ENCODE peak calls at places on chromosomes 6 and 20, in nine cellular contexts. X is GM23248, V is cardiac muscle cell, Q is heart left ventricle, Z is mammary epithelial cell, C is astrocyte, F is body of pancreas, K is A673, J is HCT116. Y is an unnamed sample.

GRCh38 chr6:90403489-90404381 is 107.1 kb upstream of the BACH2 start:
- DNase-seq in X (peak; percentile 15), V (peak; percentile 48), Q (no peak), Z (peak; percentile 67), C (peak; percentile 85), F (no peak), K (peak; percentile 66), J (no peak), Y (no peak)

GRCh38 chr6:106974337-106974998 is at the start of gene CD24:
- DNase-seq in X (no peak), V (peak; percentile 82), Q (no peak), Z (peak; percentile 73), C (peak; percentile 13), F (peak; percentile 92), K (no peak), J (no peak), Y (peak; percentile 39)

GRCh38 chr20:25050082-25050481 is 7.9 kb downstream of the ACSS1 start:
- DNase-seq in X (no peak), V (no peak), Q (no peak), Z (no peak), C (no peak), F (no peak), K (no peak), J (no peak), Y (no peak)

GRCh38 chr20:47319517-47320252 is 36.8 kb downstream of the ZMYND8 start:
- DNase-seq in X (peak; percentile 73), V (peak; percentile 41), Q (peak; percentile 57), Z (peak; percentile 84), C (peak; percentile 85), F (peak; percentile 84), K (peak; percentile 48), J (peak; percentile 78), Y (peak; percentile 72)

GRCh38 chr6:166910601-166911000 is 45.7 kb downstream of the RNASET2 start:
- DNase-seq in X (peak; percentile 47), V (no peak), Q (no peak), Z (peak; percentile 40), C (peak; percentile 49), F (no peak), K (no peak), J (no peak), Y (no peak)

GRCh38 chr20:62589150-62589498 is 53.2 kb upstream of the SLCO4A1 start:
- DNase-seq in X (no peak), V (no peak), Q (no peak), Z (no peak), C (no peak), F (no peak), K (no peak), J (no peak), Y (no peak)

GRCh38 chr20:41217422-41217821 is 80.1 kb downstream of the PLCG1 start:
- DNase-seq in X (no peak), V (no peak), Q (no peak), Z (no peak), C (no peak), F (no peak), K (no peak), J (no peak), Y (no peak)

GRCh38 chr6:692356-692851 is 535 bp downstream of the EXOC2 start:
- DNase-seq in X (peak; percentile 75), V (peak; percentile 35), Q (peak; percentile 18), Z (peak; percentile 80), C (peak; percentile 22), F (peak; percentile 57), K (peak; percentile 65), J (peak; percentile 33), Y (peak; percentile 64)

GRCh38 chr6:155273438-155273837 is 9.6 kb downstream of the CLDN20 start:
- DNase-seq in X (peak; percentile 37), V (no peak), Q (no peak), Z (peak; percentile 94), C (peak; percentile 97), F (no peak), K (peak; percentile 48), J (no peak), Y (no peak)

GRCh38 chr6:134317471-134318131 is at the start of gene SGK1:
- DNase-seq in X (peak; percentile 57), V (peak; percentile 25), Q (peak; percentile 36), Z (peak; percentile 78), C (peak; percentile 32), F (peak; percentile 29), K (peak; percentile 35), J (no peak), Y (peak; percentile 25)

GRCh38 chr6:71204741-71205140 is 83.9 kb upstream of the OGFRL1 start:
- DNase-seq in X (no peak), V (no peak), Q (no peak), Z (no peak), C (no peak), F (no peak), K (no peak), J (no peak), Y (no peak)

GRCh38 chr6:152343735-152344360 is 293.3 kb downstream of the SYNE1 start:
- DNase-seq in X (no peak), V (no peak), Q (no peak), Z (no peak), C (no peak), F (no peak), K (no peak), J (no peak), Y (no peak)

GRCh38 chr6:39310542-39310941 is 3.7 kb downstream of the KCNK17 start:
- DNase-seq in X (no peak), V (no peak), Q (no peak), Z (no peak), C (no peak), F (no peak), K (no peak), J (no peak), Y (no peak)

GRCh38 chr20:62972270-62973032 is 19.9 kb downstream of the SLC17A9 start:
- DNase-seq in X (peak; percentile 92), V (peak; percentile 91), Q (peak; percentile 82), Z (peak; percentile 64), C (peak; percentile 39), F (peak; percentile 90), K (peak; percentile 86), J (peak; percentile 63), Y (peak; percentile 72)

GRCh38 chr20:14288341-14289330 is 48.8 kb downstream of the FLRT3 start:
- DNase-seq in X (peak; percentile 87), V (no peak), Q (no peak), Z (peak; percentile 99), C (peak; percentile 25), F (no peak), K (no peak), J (peak; percentile 72), Y (no peak)

GRCh38 chr6:168155193-168155592 is 76.2 kb upstream of the FRMD1 start:
- DNase-seq in X (peak; percentile 72), V (no peak), Q (no peak), Z (no peak), C (peak; percentile 73), F (no peak), K (no peak), J (no peak), Y (no peak)

GRCh38 chr20:10919549-10920140 is 245.8 kb upstream of the JAG1 start:
- DNase-seq in X (peak; percentile 79), V (no peak), Q (no peak), Z (peak; percentile 89), C (peak; percentile 88), F (no peak), K (no peak), J (no peak), Y (no peak)

GRCh38 chr20:22861990-22862389 is 173.1 kb upstream of the SSTR4 start:
- DNase-seq in X (no peak), V (no peak), Q (peak; percentile 74), Z (no peak), C (no peak), F (no peak), K (no peak), J (no peak), Y (no peak)

GRCh38 chr20:17533396-17533795 is 2.2 kb upstream of the BFSP1 start:
- DNase-seq in X (peak; percentile 58), V (peak; percentile 44), Q (no peak), Z (peak; percentile 51), C (peak; percentile 43), F (peak; percentile 18), K (peak; percentile 94), J (peak; percentile 51), Y (peak; percentile 45)

GRCh38 chr6:144338951-144339681 is 54.0 kb downstream of the UTRN start:
- DNase-seq in X (no peak), V (no peak), Q (no peak), Z (no peak), C (no peak), F (no peak), K (no peak), J (no peak), Y (no peak)
- H3K27ac ChIP-seq in X (no peak overlapping the region), V (no peak overlapping the region), Q (no peak overlapping the region), Z (no peak overlapping the region), C (no peak overlapping the region), F (no peak overlapping the region), K (no peak overlapping the region), J (no peak overlapping the region), Y (no peak overlapping the region)

DNA sequence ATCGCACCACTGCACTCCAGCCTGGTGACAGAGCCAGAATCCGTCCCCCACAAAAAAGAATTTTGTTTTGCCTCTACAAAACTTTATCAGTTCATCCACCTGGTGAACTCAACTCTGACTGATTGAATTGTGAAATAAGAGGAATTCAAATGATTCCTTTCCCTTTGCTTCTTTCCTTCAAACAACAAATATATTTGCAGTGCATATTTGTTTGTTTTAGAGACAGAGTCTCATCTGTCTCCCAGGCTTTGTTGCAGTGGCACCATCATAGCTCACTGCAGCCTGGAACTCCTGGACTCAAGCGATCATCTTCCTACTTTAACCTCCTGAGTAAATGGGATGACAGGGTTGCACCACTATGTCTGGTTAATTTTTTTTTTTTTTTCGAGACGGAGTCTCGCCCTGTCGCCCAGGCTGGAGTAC is 23.2 kb upstream of the PIM1 start:
- DNase-seq in X (no peak), V (no peak), Q (no peak), Z (no peak), C (no peak), F (no peak), K (no peak), J (no peak), Y (no peak)
- H3K4me1 ChIP-seq in X (peaks cover 24% of the 10 kb centered on the region), V (peaks cover 9% of the 10 kb centered on the region), Q (no peaks in the 10 kb centered on the region), Z (no peaks in the 10 kb centered on the region), C (peaks cover 20% of the 10 kb centered on the region), F (peaks cover 6% of the 10 kb centered on the region), K (peaks cover 30% of the 10 kb centered on the region), J (peaks cover 16% of the 10 kb centered on the region), Y (no peaks in the 10 kb centered on the region)

GRCh38 chr20:37984018-37984785 is 49.1 kb downstream of the TTI1 start:
- DNase-seq in X (no peak), V (peak; percentile 34), Q (peak; percentile 28), Z (no peak), C (no peak), F (no peak), K (no peak), J (no peak), Y (peak; percentile 11)
- H3K27ac ChIP-seq in X (no peak overlapping the region), V (peak overlapping the region; percentile 92), Q (peak overlapping the region; percentile 48), Z (no peak overlapping the region), C (no peak overlapping the region), F (no peak overlapping the region), K (no peak overlapping the region), J (no peak overlapping the region), Y (no peak overlapping the region)

GRCh38 chr20:56631990-56632327 is 2.9 kb downstream of the TFAP2C start:
- DNase-seq in X (peak; percentile 39), V (no peak), Q (no peak), Z (peak; percentile 29), C (no peak), F (no peak), K (no peak), J (no peak), Y (no peak)
- H3K4me1 ChIP-seq in X (peaks cover 30% of the 10 kb centered on the region), V (peaks cover 16% of the 10 kb centered on the region), Q (peaks cover 30% of the 10 kb centered on the region), Z (peaks cover 53% of the 10 kb centered on the region), C (peaks cover 28% of the 10 kb centered on the region), F (peaks cover 39% of the 10 kb centered on the region), K (peaks cover 13% of the 10 kb centered on the region), J (peaks cover 13% of the 10 kb centered on the region), Y (peaks cover 4% of the 10 kb centered on the region)